ENCODE peak calls at places on chromosomes 13 and 19, in nine cellular contexts. W is fibroblast of lung; D is bronchial epithelial cell; S is fibroblast of mammary gland; Q is CD8-positive, alpha-beta T cell; R is endodermal cell; O is epithelial cell of proximal tubule; J is AG10803; C is breast epithelium. A is an unnamed sample.

GRCh38 chr13:69641773-69642172 is 465.9 kb upstream of the ATXN8OS start:
- DNase-seq in W (no peak), D (no peak), S (no peak), Q (no peak), R (no peak), O (no peak), J (no peak), C (no peak), A (no peak)

GRCh38 chr19:7710616-7711015 is 8.7 kb upstream of the FCER2 start:
- DNase-seq in W (no peak), D (no peak), S (no peak), Q (no peak), R (no peak), O (no peak), J (no peak), C (no peak), A (no peak)

GRCh38 chr13:27176772-27177171 is 5.2 kb upstream of the USP12 start:
- DNase-seq in W (no peak), D (no peak), S (no peak), Q (no peak), R (no peak), O (no peak), J (no peak), C (no peak), A (no peak)

GRCh38 chr13:105165449-105166125 is 1369.9 kb downstream of the EFNB2 start:
- DNase-seq in W (no peak), D (no peak), S (no peak), Q (no peak), R (no peak), O (no peak), J (no peak), C (no peak), A (peak)

GRCh38 chr19:45218887-45219780 is 26.1 kb downstream of the EXOC3L2 start:
- DNase-seq in W (no peak), D (no peak), S (no peak), Q (no peak), R (no peak), O (no peak), J (peak), C (no peak), A (no peak)

GRCh38 chr19:48738557-48739399 is 1.6 kb downstream of the RASIP1 start:
- DNase-seq in W (peak), D (peak), S (peak), Q (peak), R (peak), O (no peak), J (peak), C (peak), A (peak)

GRCh38 chr19:29489182-29489951 is 36.4 kb upstream of the VSTM2B start:
- DNase-seq in W (no peak), D (no peak), S (no peak), Q (no peak), R (peak), O (no peak), J (no peak), C (no peak), A (no peak)

GRCh38 chr19:17420267-17420924 is 549 bp downstream of the MVB12A start:
- DNase-seq in W (peak), D (no peak), S (no peak), Q (peak), R (peak), O (no peak), J (no peak), C (no peak), A (no peak)

GRCh38 chr19:1213391-1214286 is 8.1 kb downstream of the STK11 start:
- DNase-seq in W (peak), D (peak), S (peak), Q (peak), R (no peak), O (no peak), J (peak), C (no peak), A (peak)

GRCh38 chr19:52277471-52277870 is 8.1 kb downstream of the ZNF766 start:
- DNase-seq in W (no peak), D (no peak), S (no peak), Q (no peak), R (no peak), O (no peak), J (no peak), C (no peak), A (no peak)

GRCh38 chr19:52069653-52070052 is 21.0 kb upstream of the ZNF432 start:
- DNase-seq in W (no peak), D (no peak), S (no peak), Q (no peak), R (no peak), O (no peak), J (no peak), C (no peak), A (no peak)

GRCh38 chr13:110856941-110857835 is 57.7 kb downstream of the ANKRD10 start:
- DNase-seq in W (no peak), D (no peak), S (peak), Q (no peak), R (peak), O (no peak), J (no peak), C (no peak), A (no peak)

GRCh38 chr19:18487576-18488402 is 34.1 kb downstream of the ELL start:
- DNase-seq in W (no peak), D (no peak), S (no peak), Q (no peak), R (no peak), O (no peak), J (no peak), C (no peak), A (no peak)

GRCh38 chr13:71801781-71802180 is 65.2 kb downstream of the DACH1 start:
- DNase-seq in W (no peak), D (no peak), S (no peak), Q (no peak), R (no peak), O (no peak), J (no peak), C (no peak), A (no peak)

GRCh38 chr13:96792188-96792587 is 202.1 kb downstream of the OXGR1 start:
- DNase-seq in W (no peak), D (no peak), S (no peak), Q (no peak), R (no peak), O (no peak), J (no peak), C (no peak), A (no peak)

GRCh38 chr19:15421726-15422260 is 3.0 kb upstream of the AKAP8L start:
- DNase-seq in W (no peak), D (no peak), S (no peak), Q (no peak), R (no peak), O (no peak), J (no peak), C (no peak), A (no peak)

DNA sequence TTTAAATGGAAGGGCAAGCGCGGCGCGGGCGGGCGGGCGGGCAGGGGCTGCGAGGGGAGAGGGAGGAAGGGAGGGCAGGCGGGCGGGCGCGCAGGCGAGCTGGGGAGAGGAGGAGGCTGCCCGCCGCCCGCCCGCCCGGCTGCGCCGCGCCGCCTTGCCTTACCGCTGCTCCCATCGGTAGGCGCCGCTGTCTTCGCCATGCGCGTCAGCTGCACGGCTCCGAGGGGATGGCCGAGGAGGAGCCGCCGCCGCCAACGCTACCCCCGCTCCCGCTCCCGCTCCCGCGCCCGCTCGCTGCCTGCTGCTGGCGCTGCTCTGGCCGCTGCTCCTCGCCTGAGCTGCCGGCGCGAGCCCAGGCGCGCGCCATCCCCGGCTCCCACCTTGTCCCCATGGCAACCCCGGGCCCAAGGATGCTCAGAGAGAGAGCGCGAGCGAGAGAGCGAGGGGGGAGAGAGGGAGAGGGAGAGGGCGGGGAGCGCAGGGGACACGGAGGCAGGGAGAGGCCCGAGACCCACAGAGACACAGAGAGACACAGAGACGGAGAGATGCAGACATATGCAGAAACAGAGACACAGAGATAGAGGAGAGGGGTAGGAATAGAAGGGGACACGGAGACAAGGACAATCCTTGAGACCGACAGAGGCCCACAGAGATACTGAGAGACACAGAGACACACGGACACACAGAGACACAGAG is 40.3 kb downstream of the DEDD2 start:
- DNase-seq in W (peak), D (peak), S (peak), Q (peak), R (peak), O (no peak), J (peak), C (peak), A (peak)
- TF ChIP-seq CTCF in W (peak), D (peak), S (no peak), Q (peak), R (peak), O (peak), J (peak), C (no peak), A (peak)

GRCh38 chr19:3431760-3432397 is 48.4 kb downstream of the SMIM24 start:
- DNase-seq in W (no peak), D (no peak), S (no peak), Q (no peak), R (no peak), O (no peak), J (no peak), C (no peak), A (no peak)

GRCh38 chr19:3434630-3435553 is 45.4 kb downstream of the SMIM24 start:
- DNase-seq in W (peak), D (peak), S (peak), Q (peak), R (peak), O (peak), J (peak), C (peak), A (peak)

GRCh38 chr19:3433313-3433712 is 47.0 kb downstream of the SMIM24 start:
- DNase-seq in W (no peak), D (no peak), S (no peak), Q (no peak), R (no peak), O (no peak), J (no peak), C (no peak), A (no peak)

GRCh38 chr19:3433805-3434540 is 46.4 kb downstream of the SMIM24 start:
- DNase-seq in W (no peak), D (no peak), S (no peak), Q (no peak), R (no peak), O (no peak), J (no peak), C (no peak), A (no peak)
- H3K4me3 ChIP-seq in W (no peak), D (no peak), S (no peak), Q (peak), R (peak), O (peak), J (no peak), C (no peak), A (peak)

GRCh38 chr19:10001899-10002298 is 8.4 kb downstream of the COL5A3 start:
- DNase-seq in W (no peak), D (no peak), S (peak), Q (no peak), R (peak), O (no peak), J (peak), C (no peak), A (no peak)
- TF ChIP-seq CTCF in W (peak), D (peak), S (peak), Q (no peak), R (peak), O (peak), J (peak), C (no peak), A (peak)

DNA sequence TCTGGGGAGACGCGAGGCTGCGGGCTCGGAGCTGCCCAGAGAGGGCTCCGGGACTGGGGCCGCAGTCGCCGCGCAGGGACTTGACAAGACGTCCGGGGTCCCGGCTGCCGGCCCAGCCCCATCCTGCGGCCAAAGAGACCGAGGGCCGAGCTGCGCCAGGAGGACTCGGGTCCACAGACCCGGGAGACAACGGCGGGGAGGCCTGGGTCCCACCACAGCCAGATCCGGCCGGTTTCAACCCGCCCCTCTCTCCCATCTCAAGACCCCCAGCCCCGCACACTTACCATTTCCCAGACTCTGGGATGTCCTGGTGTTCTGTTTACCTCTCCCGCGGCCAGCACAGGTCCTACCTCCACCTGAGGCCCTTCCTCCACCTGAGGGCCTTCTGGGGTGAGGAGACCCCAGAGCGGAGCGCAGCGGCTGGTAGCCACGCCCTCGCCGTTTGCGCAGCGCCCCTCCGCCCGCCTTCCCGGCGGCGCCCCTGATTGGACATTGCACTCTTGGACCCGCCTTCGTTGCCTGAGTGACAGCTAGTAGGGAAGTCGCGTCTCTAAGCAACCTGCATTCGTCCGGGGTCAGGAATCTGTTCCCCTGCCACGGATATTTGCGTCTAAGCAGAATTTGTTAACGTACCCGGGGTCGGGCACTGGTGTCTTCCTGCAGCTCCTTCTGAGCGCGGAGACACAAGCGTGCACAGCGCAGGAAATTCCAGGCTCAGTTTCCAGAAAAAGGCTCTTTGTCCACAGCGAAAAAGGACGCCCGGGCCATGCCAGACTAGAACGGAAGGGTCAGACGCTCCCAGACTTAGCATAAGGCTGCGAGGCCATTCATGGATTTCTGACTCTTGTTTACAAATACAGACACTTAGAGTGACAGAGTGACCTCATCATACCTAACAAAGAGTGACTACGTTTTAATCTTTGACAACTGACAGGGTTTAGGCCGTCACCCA is at the start of gene ZNF709:
- DNase-seq in W (peak), D (peak), S (peak), Q (peak), R (peak), O (peak), J (peak), C (peak), A (peak)
- H3K4me3 ChIP-seq in W (peak), D (peak), S (peak), Q (peak), R (peak), O (peak), J (peak), C (peak), A (peak)

DNA sequence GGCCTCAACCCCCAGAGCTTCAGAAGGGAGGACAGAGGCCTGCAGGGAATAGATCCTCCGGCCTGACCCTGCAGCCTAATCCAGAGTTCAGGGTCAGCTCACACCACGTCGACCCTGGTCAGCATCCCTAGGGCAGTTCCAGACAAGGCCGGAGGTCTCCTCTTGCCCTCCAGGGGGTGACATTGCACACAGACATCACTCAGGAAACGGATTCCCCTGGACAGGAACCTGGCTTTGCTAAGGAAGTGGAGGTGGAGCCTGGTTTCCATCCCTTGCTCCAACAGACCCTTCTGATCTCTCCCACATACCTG is 969 bp upstream of the CEACAM5 start:
- DNase-seq in W (no peak), D (no peak), S (no peak), Q (no peak), R (peak), O (no peak), J (no peak), C (no peak), A (no peak)
- TF ChIP-seq CTCF in W (no peak), D (no peak), S (no peak), Q (no peak), R (no peak), O (no peak), J (no peak), C (no peak), A (no peak)